ENCODE peak calls at places on chromosome 4, in eight cellular contexts. X is CD8-positive, alpha-beta T cell; F is activated B cell treated with CpG ODN at 0.5 μM for 24 hours; Q is tibial artery; B is fibroblast of pulmonary artery; N is right atrium auricular region; P is thoracic aorta; Z is body of pancreas. U is an unnamed sample.
A peak's percentile ranks its signal among the peaks of the same experiment; 100 is the strongest.

GRCh38 chr4:89298788-89299152 is 8.8 kb downstream of the GPRIN3 start:
- DNase-seq in X (no peak), F (no peak), Q (no peak), B (peak; percentile 41), N (no peak), P (no peak), Z (no peak), U (no peak)

GRCh38 chr4:21628116-21628515 is 320.5 kb downstream of the KCNIP4 start:
- DNase-seq in X (no peak), F (no peak), Q (no peak), B (no peak), N (no peak), P (no peak), Z (no peak), U (no peak)

GRCh38 chr4:39305902-39306677 is 60.1 kb downstream of the RFC1 start:
- DNase-seq in X (no peak), F (no peak), Q (no peak), B (no peak), N (no peak), P (no peak), Z (peak; percentile 15), U (no peak)

GRCh38 chr4:2537011-2537830 is 774 bp downstream of the FAM193A start:
- DNase-seq in X (peak; percentile 26), F (peak; percentile 66), Q (peak; percentile 71), B (peak; percentile 23), N (no peak), P (no peak), Z (peak; percentile 51), U (peak; percentile 54)

GRCh38 chr4:140018931-140019618 is 134.9 kb downstream of the MAML3 start:
- DNase-seq in X (no peak), F (no peak), Q (no peak), B (no peak), N (no peak), P (no peak), Z (no peak), U (no peak)

GRCh38 chr4:21012851-21013331 is 312.6 kb downstream of the PACRGL start:
- DNase-seq in X (no peak), F (no peak), Q (no peak), B (peak; percentile 6), N (no peak), P (no peak), Z (no peak), U (no peak)

GRCh38 chr4:183765121-183765990 is 106.3 kb downstream of the TRAPPC11 start:
- DNase-seq in X (no peak), F (no peak), Q (no peak), B (no peak), N (peak; percentile 68), P (no peak), Z (no peak), U (no peak)

GRCh38 chr4:53592686-53593641 is 1.7 kb upstream of the LNX1 start:
- DNase-seq in X (no peak), F (no peak), Q (no peak), B (peak; percentile 42), N (peak; percentile 68), P (no peak), Z (peak; percentile 85), U (no peak)

GRCh38 chr4:140153744-140154571 is at the start of gene MAML3:
- DNase-seq in X (peak; percentile 67), F (peak; percentile 67), Q (peak; percentile 97), B (peak; percentile 97), N (peak; percentile 94), P (peak; percentile 87), Z (peak; percentile 96), U (peak; percentile 85)

DNA sequence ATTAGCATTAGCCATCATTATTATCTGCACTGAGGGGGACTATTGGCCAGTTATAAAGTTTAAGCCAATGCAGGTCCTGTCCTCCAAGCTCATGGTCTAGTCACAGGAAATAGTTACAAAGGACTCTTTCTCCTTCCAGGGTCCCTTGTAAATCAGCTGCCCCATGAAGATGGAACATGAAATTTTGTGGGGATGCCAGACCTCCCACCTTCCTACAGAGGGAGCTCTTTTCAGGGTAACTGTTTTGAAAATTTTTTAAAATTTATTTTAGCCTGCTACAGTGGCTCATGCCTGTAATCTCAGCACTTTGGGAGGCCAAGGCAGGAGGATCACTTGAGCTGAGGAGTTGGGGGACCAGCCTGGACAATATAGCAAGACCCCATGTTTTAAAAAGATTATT is 124.4 kb upstream of the SLC34A2 start:
- DNase-seq in X (no peak), F (no peak), Q (no peak), B (peak; percentile 4), N (no peak), P (no peak), Z (no peak), U (no peak)
- TF ChIP-seq CTCF in X (no peak), F (no peak), Q (no peak), B (peak; percentile 49), N (no peak), P (no peak), Z (no peak), U (peak; percentile 29)

DNA sequence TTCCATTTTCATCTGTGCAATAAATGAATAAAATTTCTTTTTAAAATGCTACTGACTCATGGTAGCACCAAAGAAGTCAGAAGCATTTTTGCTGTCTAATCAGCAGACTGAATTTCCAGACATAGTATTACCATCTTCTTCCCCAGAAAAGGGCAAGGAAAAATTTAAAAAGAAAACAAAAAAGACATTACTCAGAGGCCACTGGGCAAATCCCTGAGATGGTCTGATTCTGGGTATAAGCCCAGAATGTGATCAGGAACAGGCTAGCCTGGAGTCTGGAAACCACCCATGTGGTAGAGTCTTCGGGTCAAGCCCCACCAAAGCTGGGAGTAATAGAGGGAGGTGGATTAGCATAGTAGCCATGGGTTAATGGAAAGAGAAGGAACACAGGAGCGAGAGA is 342.8 kb downstream of the FBXW7 start:
- DNase-seq in X (no peak), F (no peak), Q (no peak), B (no peak), N (no peak), P (no peak), Z (no peak), U (no peak)
- TF ChIP-seq CTCF in X (no peak), F (no peak), Q (no peak), B (no peak), N (no peak), P (no peak), Z (no peak), U (no peak)

GRCh38 chr4:24686866-24687672 is 102.7 kb upstream of the DHX15 start:
- DNase-seq in X (no peak), F (no peak), Q (no peak), B (peak; percentile 11), N (no peak), P (no peak), Z (peak; percentile 20), U (no peak)
- TF ChIP-seq CTCF in X (no peak), F (no peak), Q (no peak), B (peak; percentile 45), N (no peak), P (no peak), Z (peak; percentile 50), U (peak; percentile 79)

GRCh38 chr4:113050361-113050760 is 908 bp downstream of the ANK2 start:
- DNase-seq in X (no peak), F (no peak), Q (no peak), B (no peak), N (no peak), P (no peak), Z (no peak), U (no peak)

GRCh38 chr4:113052379-113052951 is 3.0 kb downstream of the ANK2 start:
- DNase-seq in X (no peak), F (no peak), Q (no peak), B (peak; percentile 47), N (no peak), P (no peak), Z (no peak), U (no peak)

GRCh38 chr4:113051361-113051760 is 1.9 kb downstream of the ANK2 start:
- DNase-seq in X (no peak), F (no peak), Q (no peak), B (no peak), N (no peak), P (no peak), Z (no peak), U (no peak)

GRCh38 chr4:113049421-113050355 is at the start of gene ANK2:
- DNase-seq in X (no peak), F (no peak), Q (no peak), B (no peak), N (no peak), P (no peak), Z (no peak), U (no peak)

DNA sequence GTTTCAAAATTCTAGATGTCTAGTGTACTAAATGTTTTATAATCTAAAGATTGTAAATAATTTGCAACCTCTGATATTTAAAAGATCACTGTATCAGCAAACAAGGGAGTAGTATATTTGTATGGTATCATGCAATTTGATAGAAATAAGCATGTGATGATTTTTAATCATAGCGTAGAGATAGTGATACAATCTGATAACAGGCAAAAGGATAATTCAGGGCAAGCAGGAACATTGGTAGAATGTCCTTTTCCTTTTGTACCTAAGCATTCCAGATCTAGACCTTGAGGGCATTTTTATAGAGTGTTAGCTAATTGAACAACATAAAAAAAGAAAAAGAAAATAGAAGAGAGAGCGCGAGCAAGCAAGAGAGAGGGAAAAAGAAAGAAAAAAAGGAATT is 1.4 kb downstream of the ANK2 start:
- DNase-seq in X (no peak), F (no peak), Q (no peak), B (no peak), N (no peak), P (no peak), Z (no peak), U (no peak)
- TF ChIP-seq CTCF in X (no peak), F (no peak), Q (no peak), B (no peak), N (no peak), P (no peak), Z (no peak), U (no peak)

GRCh38 chr4:23828779-23829178 is 61.1 kb downstream of the PPARGC1A start:
- DNase-seq in X (no peak), F (no peak), Q (no peak), B (no peak), N (no peak), P (no peak), Z (no peak), U (no peak)

GRCh38 chr4:23822181-23822580 is 67.7 kb downstream of the PPARGC1A start:
- DNase-seq in X (no peak), F (no peak), Q (no peak), B (no peak), N (no peak), P (no peak), Z (no peak), U (no peak)

GRCh38 chr4:23827971-23828680 is 61.7 kb downstream of the PPARGC1A start:
- DNase-seq in X (no peak), F (no peak), Q (no peak), B (no peak), N (no peak), P (no peak), Z (no peak), U (no peak)
- TF ChIP-seq CTCF in X (no peak), F (no peak), Q (no peak), B (no peak), N (no peak), P (no peak), Z (no peak), U (no peak)

U was measured in CD14-positive monocyte.